ENCODE peak calls at places on chromosomes 13 and 19, in seven cellular contexts. G is left ventricle myocardium inferior, I is H9, R is ovary, X is adrenal gland, D is hepatocyte, Q is tibial nerve. P is an unnamed sample. For H3K9me3, the result is how much of the 10 kb centered on the place peaks cover.

GRCh38 chr19:41871573-41872383 is 5.3 kb upstream of the CD79A start:
- DNase-seq in G (peak), I (no peak), R (no peak), X (no peak), D (no peak), Q (no peak), P (peak)

GRCh38 chr13:51066091-51066831 is 44.8 kb downstream of the C13orf42 start:
- DNase-seq in G (no peak), I (no peak), R (no peak), X (peak), D (no peak), Q (peak), P (no peak)

GRCh38 chr19:50695251-50696064 is 24.1 kb downstream of the SHANK1 start:
- DNase-seq in G (no peak), I (no peak), R (no peak), X (no peak), D (peak), Q (no peak), P (no peak)

GRCh38 chr13:48731957-48732569 is 78.3 kb downstream of the CYSLTR2 start:
- DNase-seq in G (peak), I (peak), R (no peak), X (peak), D (peak), Q (peak), P (peak)

GRCh38 chr13:111046590-111047141 is 68.4 kb upstream of the ARHGEF7 start:
- DNase-seq in G (no peak), I (no peak), R (no peak), X (no peak), D (no peak), Q (no peak), P (no peak)

GRCh38 chr19:1259873-1260748 is 9.0 kb upstream of the CIRBP start:
- DNase-seq in G (no peak), I (no peak), R (no peak), X (no peak), D (no peak), Q (no peak), P (no peak)

GRCh38 chr19:42255766-42256750 is 1.1 kb upstream of the ERF start:
- DNase-seq in G (peak), I (peak), R (peak), X (peak), D (peak), Q (no peak), P (no peak)

GRCh38 chr13:83024955-83025594 is 857.2 kb downstream of the SLITRK1 start:
- DNase-seq in G (no peak), I (no peak), R (no peak), X (no peak), D (peak), Q (no peak), P (no peak)

GRCh38 chr13:47170971-47171370 is 274.1 kb upstream of the HTR2A start:
- DNase-seq in G (no peak), I (no peak), R (no peak), X (no peak), D (no peak), Q (no peak), P (no peak)

GRCh38 chr19:18648971-18649310 is 12.1 kb downstream of the KLHL26 start:
- DNase-seq in G (no peak), I (no peak), R (no peak), X (no peak), D (no peak), Q (no peak), P (no peak)

GRCh38 chr13:33351324-33351723 is 65.8 kb upstream of the STARD13 start:
- DNase-seq in G (no peak), I (no peak), R (no peak), X (no peak), D (no peak), Q (no peak), P (no peak)

GRCh38 chr19:17716309-17716929 is 2.9 kb upstream of the MAP1S start:
- DNase-seq in G (no peak), I (no peak), R (no peak), X (no peak), D (no peak), Q (no peak), P (no peak)

GRCh38 chr19:19211499-19212432 is at the start of gene NCAN:
- DNase-seq in G (no peak), I (peak), R (no peak), X (no peak), D (no peak), Q (no peak), P (no peak)

GRCh38 chr13:106488671-106489070 is 46.8 kb downstream of the EFNB2 start:
- DNase-seq in G (no peak), I (no peak), R (no peak), X (no peak), D (no peak), Q (no peak), P (no peak)

GRCh38 chr13:109919715-109920375 is 133.5 kb upstream of the IRS2 start:
- DNase-seq in G (no peak), I (no peak), R (no peak), X (no peak), D (no peak), Q (no peak), P (no peak)

GRCh38 chr19:18428837-18429674 is 8.9 kb downstream of the ISYNA1 start:
- DNase-seq in G (peak), I (peak), R (peak), X (peak), D (peak), Q (no peak), P (peak)

GRCh38 chr13:110912651-110913051 is 2.2 kb downstream of the ANKRD10 start:
- DNase-seq in G (no peak), I (no peak), R (no peak), X (no peak), D (peak), Q (no peak), P (no peak)

GRCh38 chr13:24640752-24641151 is 39.5 kb upstream of the ATP12A start:
- DNase-seq in G (no peak), I (no peak), R (no peak), X (no peak), D (no peak), Q (no peak), P (no peak)

GRCh38 chr13:20911037-20911436 is 8.5 kb upstream of the XPO4 start:
- DNase-seq in G (no peak), I (no peak), R (no peak), X (no peak), D (no peak), Q (no peak), P (no peak)

GRCh38 chr19:41958367-41959055 is 610 bp downstream of the RABAC1 start:
- DNase-seq in G (peak), I (peak), R (peak), X (peak), D (peak), Q (peak), P (peak)

GRCh38 chr19:5743640-5744039 is 23.2 kb downstream of the CATSPERD start:
- DNase-seq in G (no peak), I (no peak), R (no peak), X (no peak), D (peak), Q (no peak), P (no peak)

GRCh38 chr13:91326156-91326555 is 21.3 kb upstream of the MIR17HG start:
- DNase-seq in G (no peak), I (no peak), R (no peak), X (no peak), D (no peak), Q (no peak), P (no peak)

GRCh38 chr13:80141114-80141849 is 199.6 kb downstream of the SPRY2 start:
- DNase-seq in G (peak), I (no peak), R (peak), X (no peak), D (peak), Q (peak), P (no peak)

GRCh38 chr19:57788114-57788692 is 18.7 kb downstream of the ZNF586 start:
- DNase-seq in G (no peak), I (no peak), R (no peak), X (no peak), D (no peak), Q (no peak), P (no peak)
- H3K9me3 ChIP-seq in G (half or more), I (under half), R (under half), X (under half), D (under half), Q (under half), P (under half)

GRCh38 chr13:112146073-112146360 is 79.1 kb downstream of the SOX1 start:
- DNase-seq in G (no peak), I (no peak), R (no peak), X (no peak), D (no peak), Q (no peak), P (no peak)
- H3K9me3 ChIP-seq in G (under half), I (under half), R (under half), X (under half), D (under half), Q (under half), P (under half)

GRCh38 chr19:56404705-56405056 is 549 bp downstream of the ZNF583 start:
- DNase-seq in G (no peak), I (no peak), R (no peak), X (peak), D (no peak), Q (no peak), P (no peak)

GRCh38 chr19:56403764-56404704 is at the start of gene ZNF583:
- DNase-seq in G (peak), I (peak), R (peak), X (peak), D (peak), Q (peak), P (peak)

GRCh38 chr19:56403261-56403660 is 871 bp upstream of the ZNF583 start:
- DNase-seq in G (no peak), I (no peak), R (no peak), X (peak), D (no peak), Q (no peak), P (no peak)

GRCh38 chr19:56400485-56400884 is 3.6 kb upstream of the ZNF583 start:
- DNase-seq in G (no peak), I (no peak), R (no peak), X (no peak), D (no peak), Q (no peak), P (no peak)

GRCh38 chr19:56405062-56405461 is 930 bp downstream of the ZNF583 start:
- DNase-seq in G (no peak), I (no peak), R (no peak), X (no peak), D (no peak), Q (no peak), P (no peak)
- H3K9me3 ChIP-seq in G (half or more), I (under half), R (under half), X (under half), D (under half), Q (under half), P (under half)

GRCh38 chr19:56823417-56823816 is 17.1 kb downstream of the PEG3 start:
- DNase-seq in G (no peak), I (no peak), R (no peak), X (no peak), D (no peak), Q (no peak), P (no peak)

GRCh38 chr19:56821209-56821608 is 19.3 kb downstream of the PEG3 start:
- DNase-seq in G (no peak), I (no peak), R (no peak), X (no peak), D (no peak), Q (no peak), P (no peak)

GRCh38 chr19:56821675-56822074 is 18.9 kb downstream of the PEG3 start:
- DNase-seq in G (no peak), I (no peak), R (no peak), X (no peak), D (no peak), Q (no peak), P (no peak)

GRCh38 chr19:56823956-56824355 is 16.6 kb downstream of the PEG3 start:
- DNase-seq in G (no peak), I (no peak), R (no peak), X (no peak), D (no peak), Q (no peak), P (no peak)

DNA sequence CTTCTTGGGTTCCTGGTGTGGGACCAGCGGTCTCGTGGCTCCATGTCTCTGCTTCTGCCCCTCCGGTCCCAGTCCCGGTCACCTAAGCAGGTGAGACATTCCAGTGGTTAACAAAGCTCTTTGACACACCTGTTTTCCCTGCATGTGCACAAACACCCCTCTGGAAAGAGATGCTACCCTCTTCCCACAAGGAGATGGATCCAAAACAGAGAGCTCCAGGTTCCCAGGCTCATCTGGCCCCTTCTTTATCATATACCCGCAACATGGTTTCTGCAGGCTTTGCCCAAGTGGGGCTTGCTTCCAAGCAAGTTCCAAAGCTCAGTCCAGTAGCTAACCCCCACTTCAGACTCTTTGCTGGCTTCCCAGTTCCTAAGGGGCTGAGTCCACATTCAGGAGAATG is 17.8 kb downstream of the PEG3 start:
- DNase-seq in G (no peak), I (no peak), R (no peak), X (no peak), D (no peak), Q (no peak), P (no peak)
- H3K9me3 ChIP-seq in G (under half), I (half or more), R (under half), X (under half), D (under half), Q (under half), P (under half)

DNA sequence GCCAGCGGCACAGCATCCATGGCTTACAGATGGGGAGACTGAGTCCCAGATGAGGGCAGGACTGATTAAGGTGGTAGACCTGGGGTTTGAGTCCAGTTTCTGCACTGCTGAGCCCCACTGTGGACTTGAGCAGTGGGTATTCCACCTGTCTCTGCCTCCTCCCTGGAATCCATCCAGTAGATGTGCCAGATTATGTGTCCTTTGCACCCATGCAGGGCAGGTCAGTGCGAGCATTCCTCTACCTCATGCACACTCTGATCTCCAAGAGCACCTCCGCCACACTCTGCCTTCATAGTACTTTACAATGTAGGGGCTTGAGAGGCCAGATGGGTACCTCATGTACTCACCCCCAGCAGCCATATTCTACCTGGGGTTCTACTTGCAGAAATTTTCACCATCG is 10.0 kb downstream of the ZSCAN22 start:
- DNase-seq in G (no peak), I (no peak), R (no peak), X (no peak), D (no peak), Q (no peak), P (no peak)
- H3K9me3 ChIP-seq in G (under half), I (under half), R (under half), X (under half), D (under half), Q (under half), P (under half)

GRCh38 chr13:112693831-112694497 is 4.1 kb downstream of the ATP11A start:
- DNase-seq in G (no peak), I (peak), R (no peak), X (peak), D (no peak), Q (peak), P (no peak)

GRCh38 chr13:112699318-112699918 is 9.6 kb downstream of the ATP11A start:
- DNase-seq in G (no peak), I (peak), R (no peak), X (no peak), D (no peak), Q (no peak), P (no peak)

GRCh38 chr13:112697756-112698655 is 8.2 kb downstream of the ATP11A start:
- DNase-seq in G (no peak), I (peak), R (no peak), X (no peak), D (no peak), Q (peak), P (no peak)

GRCh38 chr13:112696001-112696868 is 6.4 kb downstream of the ATP11A start:
- DNase-seq in G (no peak), I (peak), R (no peak), X (no peak), D (no peak), Q (no peak), P (no peak)

DNA sequence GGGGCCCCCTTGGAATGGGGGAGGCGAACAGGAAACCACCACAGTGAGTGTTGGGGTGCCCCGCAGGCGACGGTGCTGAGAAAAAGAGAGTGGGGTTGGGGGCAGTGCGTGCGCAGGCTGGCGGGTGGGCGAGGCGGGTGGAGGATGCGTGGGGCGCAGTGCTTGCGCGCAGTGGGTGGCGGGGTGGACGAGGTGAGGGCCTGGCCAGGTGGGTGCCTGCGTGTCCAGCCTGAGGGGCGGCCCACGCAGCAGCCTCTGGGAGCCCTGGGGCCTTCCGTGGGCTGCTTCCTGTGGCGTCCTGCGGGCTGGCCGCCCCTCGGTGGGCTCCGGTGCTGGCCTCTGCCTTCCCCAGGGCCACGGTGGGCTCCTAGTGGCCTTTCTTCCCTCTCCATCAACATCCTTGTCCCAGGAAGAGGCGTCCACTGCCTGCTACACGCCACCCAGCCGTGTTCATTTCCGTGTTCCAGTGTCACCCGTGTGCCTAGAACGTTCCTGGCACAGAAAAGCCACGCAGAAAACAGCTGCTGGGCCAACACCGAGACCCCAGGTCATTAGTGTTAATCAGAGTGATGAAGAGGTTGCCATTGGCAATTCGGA is 7.1 kb downstream of the ATP11A start:
- DNase-seq in G (no peak), I (peak), R (no peak), X (no peak), D (no peak), Q (no peak), P (no peak)
- H3K9me3 ChIP-seq in G (under half), I (under half), R (under half), X (under half), D (under half), Q (under half), P (under half)

P was measured in T-helper 17 cell.